ENCODE peak calls at places on chromosome 5, in four cellular contexts. Y is dorsolateral prefrontal cortex, N is astrocyte, H is BJ. L is an unnamed sample.

GRCh38 chr5:78116167-78116566 is 178.3 kb downstream of the AP3B1 start:
- DNase-seq in Y (no peak), N (no peak), H (no peak), L (no peak)

GRCh38 chr5:7209583-7210139 is 186.3 kb upstream of the ADCY2 start:
- DNase-seq in Y (no peak), N (no peak), H (no peak), L (no peak)

GRCh38 chr5:118043531-118043930 is 944.8 kb downstream of the DTWD2 start:
- DNase-seq in Y (no peak), N (no peak), H (no peak), L (no peak)

GRCh38 chr5:107633171-107633901 is 37.4 kb downstream of the EFNA5 start:
- DNase-seq in Y (no peak), N (peak), H (no peak), L (no peak)

GRCh38 chr5:91384671-91385430 is 1.7 kb upstream of the ARRDC3 start:
- DNase-seq in Y (peak), N (peak), H (peak), L (no peak)

GRCh38 chr5:473344-474192 is 30.6 kb downstream of the EXOC3 start:
- DNase-seq in Y (no peak), N (peak), H (no peak), L (no peak)

GRCh38 chr5:180103487-180103886 is 31.9 kb upstream of the RNF130 start:
- DNase-seq in Y (no peak), N (no peak), H (no peak), L (no peak)

GRCh38 chr5:83562817-83563557 is 91.4 kb downstream of the VCAN start:
- DNase-seq in Y (peak), N (no peak), H (no peak), L (no peak)

GRCh38 chr5:163498886-163499285 is 6.5 kb upstream of the MAT2B start:
- DNase-seq in Y (no peak), N (peak), H (no peak), L (no peak)

GRCh38 chr5:172421-172820 is 18.9 kb upstream of the LRRC14B start:
- DNase-seq in Y (no peak), N (no peak), H (no peak), L (peak)

GRCh38 chr5:34012791-34013190 is 4.9 kb upstream of the AMACR start:
- DNase-seq in Y (no peak), N (peak), H (no peak), L (no peak)

GRCh38 chr5:5132896-5133295 is 7.2 kb upstream of the ADAMTS16 start:
- DNase-seq in Y (no peak), N (no peak), H (no peak), L (no peak)

GRCh38 chr5:95720094-95720793 is 10.9 kb upstream of the RHOBTB3 start:
- DNase-seq in Y (no peak), N (no peak), H (peak), L (no peak)

GRCh38 chr5:21181726-21182125 is 1193.7 kb upstream of the CDH18 start:
- DNase-seq in Y (no peak), N (no peak), H (no peak), L (no peak)

GRCh38 chr5:62206150-62206829 is 99.7 kb upstream of the KIF2A start:
- DNase-seq in Y (peak), N (no peak), H (no peak), L (no peak)

GRCh38 chr5:116652196-116652729 is 77.6 kb upstream of the SEMA6A start:
- DNase-seq in Y (peak), N (peak), H (no peak), L (no peak)

GRCh38 chr5:139915834-139916233 is 120.2 kb downstream of the PSD2 start:
- DNase-seq in Y (no peak), N (no peak), H (no peak), L (no peak)
- H3K4me3 ChIP-seq in Y (no peak), N (no peak), H (no peak), L (no peak)

GRCh38 chr5:59276277-59276647 is 617.3 kb downstream of the PDE4D start:
- DNase-seq in Y (no peak), N (no peak), H (no peak), L (no peak)
- H3K4me3 ChIP-seq in Y (peak), N (peak), H (no peak), L (peak)

GRCh38 chr5:132473019-132473531 is 17.5 kb downstream of the IRF1 start:
- DNase-seq in Y (no peak), N (no peak), H (no peak), L (peak)
- H3K4me3 ChIP-seq in Y (no peak), N (no peak), H (no peak), L (no peak)

GRCh38 chr5:171445910-171446516 is 26.6 kb downstream of the FGF18 start:
- DNase-seq in Y (peak), N (peak), H (no peak), L (no peak)

GRCh38 chr5:171441246-171441791 is 21.9 kb downstream of the FGF18 start:
- DNase-seq in Y (no peak), N (no peak), H (no peak), L (no peak)

GRCh38 chr5:171444582-171444981 is 25.1 kb downstream of the FGF18 start:
- DNase-seq in Y (no peak), N (peak), H (no peak), L (no peak)

GRCh38 chr5:171438753-171439152 is 19.3 kb downstream of the FGF18 start:
- DNase-seq in Y (no peak), N (no peak), H (no peak), L (no peak)

GRCh38 chr5:171442287-171443042 is 23.0 kb downstream of the FGF18 start:
- DNase-seq in Y (no peak), N (peak), H (no peak), L (no peak)
- H3K4me3 ChIP-seq in Y (no peak), N (no peak), H (no peak), L (no peak)

DNA sequence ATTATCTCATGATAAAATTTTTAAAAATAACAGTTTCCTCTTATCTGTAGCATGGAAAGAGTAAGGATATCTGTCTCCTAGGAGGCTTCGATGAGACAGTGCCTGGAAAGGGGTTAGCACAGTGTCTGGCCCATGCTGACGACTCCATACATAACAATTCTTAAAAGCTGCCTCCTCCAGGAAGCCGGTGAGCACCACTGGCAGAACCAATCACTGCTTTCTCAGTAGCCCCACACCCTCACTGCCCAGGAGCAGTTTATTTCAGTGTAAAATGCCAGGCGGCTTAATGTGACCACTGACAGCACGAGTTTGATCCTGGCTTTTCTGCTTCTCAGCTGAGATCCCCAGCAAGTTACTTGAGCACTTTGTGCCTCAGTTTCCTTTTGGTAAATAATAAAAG is 1.2 kb upstream of the NIPAL4 start:
- DNase-seq in Y (no peak), N (no peak), H (no peak), L (no peak)
- H3K4me3 ChIP-seq in Y (peak), N (no peak), H (no peak), L (no peak)

GRCh38 chr5:38650540-38651275 is 94.3 kb upstream of the LIFR start:
- DNase-seq in Y (no peak), N (peak), H (peak), L (no peak)
- H3K4me3 ChIP-seq in Y (peak), N (peak), H (no peak), L (peak)

GRCh38 chr5:149471406-149472183 is 79.6 kb downstream of the CSNK1A1 start:
- DNase-seq in Y (no peak), N (peak), H (no peak), L (no peak)

GRCh38 chr5:149470942-149471341 is 80.3 kb downstream of the CSNK1A1 start:
- DNase-seq in Y (no peak), N (no peak), H (no peak), L (no peak)

GRCh38 chr5:149464796-149465489 is 85.9 kb upstream of the IL17B start:
- DNase-seq in Y (no peak), N (peak), H (no peak), L (no peak)

GRCh38 chr5:149472399-149472798 is 78.8 kb downstream of the CSNK1A1 start:
- DNase-seq in Y (no peak), N (no peak), H (no peak), L (no peak)

GRCh38 chr5:149466457-149466972 is 84.7 kb downstream of the CSNK1A1 start:
- DNase-seq in Y (peak), N (peak), H (no peak), L (no peak)
- H3K4me3 ChIP-seq in Y (no peak), N (peak), H (no peak), L (no peak)

GRCh38 chr5:9544502-9545300 is 1.2 kb downstream of the SEMA5A start:
- DNase-seq in Y (peak), N (peak), H (no peak), L (peak)
- H3K4me3 ChIP-seq in Y (peak), N (peak), H (peak), L (peak)

GRCh38 chr5:139751236-139751635 is 44.4 kb upstream of the PSD2 start:
- DNase-seq in Y (no peak), N (no peak), H (no peak), L (no peak)
- H3K4me3 ChIP-seq in Y (no peak), N (no peak), H (no peak), L (no peak)